ENCODE peak calls at places on chromosomes 6 and 20, in ten cellular contexts. W is cardiac fibroblast; K is stimulated activated CD4-positive, alpha-beta T cell treated with anti-CD3 and anti-CD28 coated beads, Interleukin-12 subunit alpha, Interleukin-12 subunit beta, amount 100 ng/mL, for 48 hours; M is effector CD4-positive, alpha-beta T cell; F is psoas muscle; J is activated CD4-positive, alpha-beta T cell treated with anti-CD3 and anti-CD28 coated beads, Interleukin-2, amount 50 U/mL, for 24 hours; G is heart right ventricle; U is NCI-H1092 treated with DMSO at 0.1 percent for 48 hours; Z is CD4-positive, alpha-beta memory T cell; I is epithelial cell of esophagus. B is an unnamed sample.

GRCh38 chr20:38934530-38934929 is 8.3 kb downstream of the FAM83D start:
- DNase-seq in W (no peak), K (no peak), M (no peak), F (no peak), J (no peak), G (no peak), U (no peak), Z (no peak), I (peak; percentile 76), B (no peak)

GRCh38 chr6:41836022-41836659 is 48.6 kb downstream of the TOMM6 start:
- DNase-seq in W (peak; percentile 14), K (no peak), M (no peak), F (no peak), J (no peak), G (no peak), U (no peak), Z (no peak), I (no peak), B (no peak)

GRCh38 chr6:140073456-140073855 is 699.0 kb upstream of the CITED2 start:
- DNase-seq in W (peak; percentile 90), K (no peak), M (no peak), F (no peak), J (no peak), G (no peak), U (no peak), Z (no peak), I (peak; percentile 67), B (no peak)

GRCh38 chr20:631091-631490 is 21.0 kb upstream of the TCF15 start:
- DNase-seq in W (no peak), K (no peak), M (no peak), F (no peak), J (no peak), G (no peak), U (no peak), Z (no peak), I (no peak), B (no peak)

GRCh38 chr6:147738516-147739187 is 230.2 kb downstream of the SAMD5 start:
- DNase-seq in W (peak; percentile 11), K (no peak), M (no peak), F (no peak), J (no peak), G (no peak), U (no peak), Z (no peak), I (no peak), B (no peak)

GRCh38 chr6:149363154-149363553 is 36.9 kb upstream of the SUMO4 start:
- DNase-seq in W (no peak), K (no peak), M (no peak), F (no peak), J (no peak), G (no peak), U (no peak), Z (no peak), I (peak; percentile 84), B (no peak)

GRCh38 chr6:128929869-128930268 is 46.9 kb downstream of the LAMA2 start:
- DNase-seq in W (no peak), K (no peak), M (no peak), F (peak; percentile 36), J (no peak), G (no peak), U (no peak), Z (no peak), I (no peak), B (no peak)

GRCh38 chr6:136788069-136788902 is 4.0 kb downstream of the MAP3K5 start:
- DNase-seq in W (peak; percentile 75), K (no peak), M (peak; percentile 11), F (no peak), J (no peak), G (no peak), U (no peak), Z (peak; percentile 73), I (peak; percentile 77), B (no peak)

GRCh38 chr20:5786930-5787826 is 37.0 kb downstream of the SHLD1 start:
- DNase-seq in W (peak; percentile 86), K (no peak), M (no peak), F (no peak), J (no peak), G (peak; percentile 40), U (no peak), Z (no peak), I (peak; percentile 15), B (no peak)

GRCh38 chr20:5315807-5316187 is 957 bp downstream of the PROKR2 start:
- DNase-seq in W (no peak), K (no peak), M (no peak), F (no peak), J (no peak), G (no peak), U (no peak), Z (no peak), I (no peak), B (no peak)

GRCh38 chr20:1154734-1155133 is 30.0 kb downstream of the TMEM74B start:
- DNase-seq in W (no peak), K (no peak), M (no peak), F (no peak), J (no peak), G (no peak), U (no peak), Z (no peak), I (no peak), B (no peak)

GRCh38 chr6:129615496-129615895 is 94.5 kb downstream of the ARHGAP18 start:
- DNase-seq in W (no peak), K (no peak), M (no peak), F (no peak), J (no peak), G (no peak), U (no peak), Z (no peak), I (no peak), B (no peak)

GRCh38 chr6:112337209-112337638 is 9.9 kb upstream of the RFPL4B start:
- DNase-seq in W (peak; percentile 87), K (no peak), M (no peak), F (peak; percentile 60), J (no peak), G (peak; percentile 51), U (peak; percentile 66), Z (no peak), I (peak; percentile 76), B (no peak)

GRCh38 chr20:49276201-49276894 is 1.5 kb downstream of the ZNFX1 start:
- DNase-seq in W (peak; percentile 66), K (peak; percentile 31), M (peak; percentile 31), F (no peak), J (peak; percentile 73), G (peak; percentile 53), U (no peak), Z (no peak), I (peak; percentile 86), B (peak; percentile 29)

GRCh38 chr6:110270166-110270565 is 88.0 kb downstream of the METTL24 start:
- DNase-seq in W (no peak), K (no peak), M (no peak), F (no peak), J (no peak), G (no peak), U (no peak), Z (no peak), I (no peak), B (no peak)

GRCh38 chr6:50087231-50087954 is 37.7 kb upstream of the DEFB112 start:
- DNase-seq in W (peak; percentile 2), K (no peak), M (no peak), F (no peak), J (no peak), G (no peak), U (no peak), Z (no peak), I (peak; percentile 24), B (no peak)

GRCh38 chr6:43196337-43196736 is 14.3 kb downstream of the CUL9 start:
- DNase-seq in W (no peak), K (no peak), M (no peak), F (no peak), J (no peak), G (no peak), U (no peak), Z (no peak), I (no peak), B (no peak)

GRCh38 chr6:143806282-143807102 is 36.6 kb upstream of the LTV1 start:
- DNase-seq in W (peak; percentile 72), K (peak; percentile 81), M (no peak), F (no peak), J (peak; percentile 85), G (peak; percentile 18), U (no peak), Z (no peak), I (peak; percentile 18), B (peak; percentile 48)

GRCh38 chr6:4350571-4351505 is 215.5 kb upstream of the ECI2 start:
- DNase-seq in W (peak; percentile 78), K (no peak), M (no peak), F (no peak), J (no peak), G (peak; percentile 81), U (no peak), Z (no peak), I (peak; percentile 44), B (no peak)

GRCh38 chr6:134589512-134589911 is 271.6 kb upstream of the SGK1 start:
- DNase-seq in W (peak; percentile 98), K (no peak), M (no peak), F (no peak), J (no peak), G (no peak), U (no peak), Z (no peak), I (peak; percentile 98), B (no peak)

GRCh38 chr20:20212675-20213096 is 155.2 kb upstream of the INSM1 start:
- DNase-seq in W (no peak), K (no peak), M (no peak), F (peak; percentile 58), J (no peak), G (peak; percentile 27), U (peak; percentile 60), Z (no peak), I (no peak), B (no peak)

GRCh38 chr6:46191961-46192360 is 21.2 kb upstream of the ENPP5 start:
- DNase-seq in W (peak; percentile 49), K (no peak), M (no peak), F (no peak), J (no peak), G (no peak), U (no peak), Z (no peak), I (peak; percentile 17), B (no peak)

GRCh38 chr20:58481541-58482021 is 33.6 kb downstream of the APCDD1L start:
- DNase-seq in W (peak; percentile 54), K (peak; percentile 25), M (peak; percentile 41), F (peak; percentile 70), J (peak; percentile 29), G (peak; percentile 36), U (peak; percentile 9), Z (peak; percentile 14), I (peak; percentile 46), B (no peak)